ENCODE peak calls at places on chromosome 10, in five cellular contexts. Q, J, K, T and G are unnamed samples.

GRCh38 chr10:12844796-12845524 is 156.6 kb downstream of the CCDC3 start:
- DNase-seq in Q (peak; percentile 63), K (peak; percentile 8), J (no peak), T (no peak), G (no peak)

GRCh38 chr10:69508738-69509340 is 57.6 kb downstream of the TSPAN15 start:
- DNase-seq in Q (no peak), K (no peak), J (no peak), T (no peak), G (no peak)

GRCh38 chr10:52965938-52966401 is 193.4 kb upstream of the MBL2 start:
- DNase-seq in Q (no peak), J (peak; percentile 64), K (no peak), T (peak; percentile 88), G (no peak)

GRCh38 chr10:97466755-97467154 is 20.8 kb downstream of the ZDHHC16 start:
- DNase-seq in K (peak; percentile 43), T (no peak), J (no peak), Q (no peak), G (no peak)

GRCh38 chr10:43803816-43804215 is 155.1 kb upstream of the ZNF32 start:
- DNase-seq in T (no peak), J (no peak), K (no peak), Q (no peak), G (no peak)

GRCh38 chr10:129659881-129660280 is 192.8 kb downstream of the MGMT start:
- DNase-seq in T (no peak), Q (peak; percentile 5), J (no peak), K (no peak), G (no peak)

GRCh38 chr10:47359626-47360418 is 11.7 kb downstream of the RBP3 start:
- DNase-seq in J (no peak), T (no peak), Q (no peak), K (no peak), G (no peak)

GRCh38 chr10:52447931-52448353 is 133.9 kb downstream of the DKK1 start:
- DNase-seq in J (no peak), T (no peak), K (no peak), Q (peak; percentile 38), G (no peak)

GRCh38 chr10:36063396-36063795 is 421.3 kb upstream of the FZD8 start:
- DNase-seq in K (no peak), Q (no peak), T (no peak), J (no peak), G (no peak)

GRCh38 chr10:121999301-121999700 is 10.3 kb downstream of the TACC2 start:
- DNase-seq in T (no peak), Q (peak; percentile 26), K (no peak), J (no peak), G (no peak)

GRCh38 chr10:7515549-7515948 is 104.7 kb upstream of the SFMBT2 start:
- DNase-seq in K (no peak), T (no peak), J (no peak), Q (no peak), G (no peak)

GRCh38 chr10:78502208-78502943 is 468.7 kb downstream of the RPS24 start:
- DNase-seq in Q (peak; percentile 58), J (no peak), T (no peak), K (no peak), G (no peak)

GRCh38 chr10:7950981-7951847 is 103.3 kb upstream of the GATA3 start:
- DNase-seq in J (no peak), K (no peak), Q (peak; percentile 42), T (no peak), G (no peak)

GRCh38 chr10:2964632-2965296 is 102.6 kb upstream of the PFKP start:
- DNase-seq in T (no peak), J (peak; percentile 50), K (no peak), Q (no peak), G (peak; percentile 34)

GRCh38 chr10:80459047-80459865 is 5.1 kb downstream of the TSPAN14 start:
- DNase-seq in T (peak; percentile 82), J (peak; percentile 36), Q (peak; percentile 84), K (no peak), G (peak; percentile 87)

GRCh38 chr10:110568055-110568735 is 700 bp downstream of the SMC3 start:
- DNase-seq in T (peak; percentile 63), K (no peak), Q (peak; percentile 65), J (peak; percentile 80), G (peak; percentile 72)

GRCh38 chr10:5618829-5619228 is 47.6 kb downstream of the ASB13 start:
- DNase-seq in K (no peak), J (no peak), T (no peak), Q (peak; percentile 68), G (no peak)

GRCh38 chr10:97737770-97738265 is 890 bp downstream of the ZFYVE27 start:
- DNase-seq in K (no peak), Q (no peak), J (no peak), T (no peak), G (no peak)

GRCh38 chr10:6621536-6621935 is 41.5 kb upstream of the PRKCQ start:
- DNase-seq in Q (peak; percentile 20), J (no peak), T (no peak), K (no peak), G (no peak)

GRCh38 chr10:49398000-49398861 is 2.3 kb upstream of the DRGX start:
- DNase-seq in K (no peak), T (no peak), J (peak; percentile 88), Q (peak; percentile 64), G (no peak)

GRCh38 chr10:109089779-109090178 is 833.5 kb downstream of the XPNPEP1 start:
- DNase-seq in T (no peak), Q (no peak), K (no peak), J (peak; percentile 48), G (no peak)

GRCh38 chr10:6729967-6730366 is 149.9 kb upstream of the PRKCQ start:
- DNase-seq in J (no peak), K (no peak), T (no peak), Q (peak; percentile 7), G (no peak)

GRCh38 chr10:116741391-116742351 is 695 bp downstream of the HSPA12A start:
- DNase-seq in K (no peak), T (no peak), J (peak; percentile 56), Q (peak; percentile 68), G (no peak)

GRCh38 chr10:110344622-110345021 is 39.9 kb upstream of the SMNDC1 start:
- DNase-seq in K (no peak), Q (no peak), J (no peak), T (no peak), G (no peak)

GRCh38 chr10:31578951-31579350 is 259.9 kb downstream of the ZEB1 start:
- DNase-seq in K (no peak), J (no peak), Q (no peak), T (no peak), G (no peak)
- H2AFZ ChIP-seq in K (no peak overlapping the region), J (no peak overlapping the region), Q (no peak overlapping the region), T (no peak overlapping the region), G (no peak overlapping the region)

DNA sequence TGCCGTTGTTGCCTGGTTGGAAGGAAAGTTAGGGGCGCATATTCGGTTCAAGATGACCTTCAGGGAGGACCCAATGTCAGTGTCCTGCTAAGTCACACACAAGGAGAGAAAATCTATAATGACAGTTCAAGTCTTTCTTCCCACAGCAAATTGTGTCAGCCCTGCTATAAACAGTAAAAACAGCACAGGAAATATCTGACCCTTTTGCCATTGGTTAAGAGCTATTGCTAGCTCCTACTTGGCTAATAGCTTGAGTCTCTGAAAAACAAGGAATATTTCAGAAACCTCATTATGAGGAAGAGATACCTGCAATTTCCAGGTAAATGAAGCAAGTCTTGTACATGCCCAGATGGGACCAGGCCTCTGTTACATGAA is 175.6 kb downstream of the SKIDA1 start:
- DNase-seq in T (no peak), K (no peak), Q (no peak), J (no peak), G (no peak)
- H3K36me3 ChIP-seq in T (no peaks in the 10 kb centered on the region), K (no peaks in the 10 kb centered on the region), Q (no peaks in the 10 kb centered on the region), J (no peaks in the 10 kb centered on the region), G (no peaks in the 10 kb centered on the region)

GRCh38 chr10:127184582-127184981 is 11.8 kb downstream of the INSYN2A start:
- DNase-seq in T (no peak), J (no peak), K (no peak), Q (no peak), G (no peak)

GRCh38 chr10:127186846-127187245 is 9.5 kb downstream of the INSYN2A start:
- DNase-seq in J (no peak), K (no peak), Q (no peak), T (no peak), G (no peak)

GRCh38 chr10:127182161-127182560 is 14.2 kb downstream of the INSYN2A start:
- DNase-seq in K (no peak), T (no peak), Q (no peak), J (no peak), G (no peak)
- H2AFZ ChIP-seq in K (no peak overlapping the region), T (no peak overlapping the region), Q (no peak overlapping the region), J (no peak overlapping the region), G (no peak overlapping the region)

DNA sequence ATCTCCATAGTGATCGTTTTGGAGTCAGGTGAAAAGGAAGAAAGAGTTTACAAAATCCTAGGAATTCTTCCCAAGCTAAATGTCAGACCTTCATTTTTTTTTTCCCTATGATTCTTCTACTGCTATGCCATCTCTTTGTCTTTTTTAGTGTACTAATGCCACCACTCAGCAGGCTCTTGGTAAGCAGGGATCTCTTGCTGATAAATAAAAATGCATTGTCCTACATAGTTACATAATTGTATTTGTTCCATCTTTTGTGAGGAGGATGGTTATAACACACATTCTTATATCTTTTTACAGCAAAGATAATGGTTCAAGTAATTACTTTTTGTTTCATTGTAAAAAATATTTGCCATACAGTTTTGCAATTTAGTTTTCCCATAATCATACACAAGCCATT is 36.8 kb upstream of the AFAP1L2 start:
- DNase-seq in J (no peak), Q (no peak), K (no peak), T (no peak), G (no peak)
- H3K36me3 ChIP-seq in J (no peaks in the 10 kb centered on the region), Q (no peaks in the 10 kb centered on the region), K (peaks cover 26% of the 10 kb centered on the region), T (peaks cover 96% of the 10 kb centered on the region), G (no peaks in the 10 kb centered on the region)

DNA sequence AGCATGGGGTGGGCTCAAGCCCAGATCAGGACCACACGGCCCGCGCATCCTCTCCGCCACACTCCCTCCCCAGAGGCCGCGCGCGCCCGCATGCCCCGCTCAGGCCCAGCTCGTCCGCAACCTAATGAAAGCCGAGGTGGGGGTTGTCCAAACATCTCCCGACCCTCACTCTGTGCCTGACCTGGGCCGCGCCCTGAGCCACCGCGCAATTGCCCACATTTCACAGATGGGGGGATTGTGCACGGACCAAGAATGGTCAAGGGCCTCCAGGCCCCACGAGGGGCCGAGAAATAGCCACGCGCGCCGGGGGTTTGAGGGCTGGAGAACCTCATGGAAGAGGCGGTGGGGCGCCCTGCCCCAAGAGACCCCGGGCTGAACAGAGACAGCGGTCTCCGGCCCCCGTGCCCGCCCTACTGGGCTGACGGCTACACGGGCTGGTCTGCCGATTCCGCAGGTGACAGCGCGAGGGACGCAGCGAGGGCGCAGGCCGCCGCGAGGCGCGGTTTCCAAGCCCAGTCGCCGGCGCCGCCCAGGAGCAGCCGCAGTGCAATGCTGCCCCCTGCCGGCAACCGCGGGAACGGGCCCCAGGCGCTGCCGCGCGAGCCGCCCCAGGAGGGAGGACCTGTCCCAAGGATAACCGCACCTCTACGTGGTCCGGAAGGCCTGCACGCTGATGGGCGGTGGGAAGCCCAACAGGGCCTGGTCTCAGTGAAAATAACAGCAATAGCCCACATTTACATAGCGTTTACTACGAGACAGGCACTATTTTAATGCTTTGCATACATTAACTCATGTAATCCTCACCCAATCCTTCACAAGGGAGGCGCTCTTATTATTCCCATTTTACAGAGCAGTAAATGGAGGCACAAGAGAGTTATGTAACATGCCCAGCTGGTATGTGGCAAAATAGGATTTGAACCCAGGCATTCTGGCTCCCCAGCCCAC is 10.5 kb upstream of the GRID1 start:
- DNase-seq in T (peak; percentile 71), K (peak; percentile 56), J (peak; percentile 90), Q (peak; percentile 79), G (peak; percentile 73)
- H2AFZ ChIP-seq in T (peak overlapping the region; percentile 4), K (peak overlapping the region; percentile 85), J (no peak overlapping the region), Q (peak overlapping the region; percentile 74), G (no peak overlapping the region)